ENCODE peak calls at places on chromosomes 11 and 22, in eight cellular contexts. C is GM18507; G is Calu3; E is GM04503; V is right cardiac atrium; Y is stimulated activated CD4-positive, alpha-beta T cell treated with anti-CD3 and anti-CD28 coated beads, Interleukin-2, amount 100 ng/mL, for 48 hours; F is endothelial cell of umbilical vein; K is RWPE1. H is an unnamed sample.
A peak's percentile ranks its signal among the peaks of the same experiment; 100 is the strongest.

GRCh38 chr11:118605116-118605867 is 2.1 kb upstream of the PHLDB1 start:
- DNase-seq in C (no peak), G (no peak), E (peak; percentile 92), V (peak; percentile 89), Y (no peak), F (peak; percentile 55), K (no peak), H (peak; percentile 84)

GRCh38 chr22:37735054-37735453 is 38.2 kb downstream of the TRIOBP start:
- DNase-seq in C (no peak), G (peak; percentile 84), E (no peak), V (peak; percentile 85), Y (no peak), F (no peak), K (no peak), H (peak; percentile 68)

GRCh38 chr11:130588471-130588870 is 140.0 kb downstream of the ADAMTS15 start:
- DNase-seq in C (no peak), G (no peak), E (no peak), V (no peak), Y (no peak), F (no peak), K (no peak), H (no peak)

GRCh38 chr22:49429066-49429465 is 398.6 kb downstream of the BRD1 start:
- DNase-seq in C (no peak), G (no peak), E (no peak), V (no peak), Y (no peak), F (no peak), K (no peak), H (no peak)

GRCh38 chr11:95512682-95513081 is 276.9 kb downstream of the FAM76B start:
- DNase-seq in C (no peak), G (no peak), E (peak; percentile 89), V (peak; percentile 55), Y (no peak), F (peak; percentile 41), K (peak; percentile 68), H (peak; percentile 40)

GRCh38 chr11:12617632-12618031 is 56.6 kb upstream of the TEAD1 start:
- DNase-seq in C (no peak), G (no peak), E (no peak), V (no peak), Y (no peak), F (no peak), K (no peak), H (no peak)

GRCh38 chr22:41862160-41862529 is 29.2 kb downstream of the SREBF2 start:
- DNase-seq in C (peak; percentile 23), G (no peak), E (no peak), V (no peak), Y (peak; percentile 37), F (no peak), K (no peak), H (no peak)

GRCh38 chr11:9057032-9057431 is 34.4 kb downstream of the SCUBE2 start:
- DNase-seq in C (no peak), G (no peak), E (no peak), V (no peak), Y (no peak), F (peak; percentile 6), K (no peak), H (no peak)

GRCh38 chr11:125154380-125155099 is 10.0 kb upstream of the PKNOX2 start:
- DNase-seq in C (no peak), G (no peak), E (no peak), V (no peak), Y (no peak), F (no peak), K (no peak), H (no peak)

GRCh38 chr11:5136246-5136645 is 1.9 kb downstream of the OR52A5 start:
- DNase-seq in C (no peak), G (no peak), E (no peak), V (no peak), Y (no peak), F (no peak), K (no peak), H (no peak)

GRCh38 chr22:32106930-32107329 is 52.2 kb downstream of the C22orf42 start:
- DNase-seq in C (no peak), G (peak; percentile 28), E (no peak), V (no peak), Y (peak; percentile 7), F (no peak), K (peak; percentile 19), H (no peak)

GRCh38 chr11:68043349-68044144 is 4.7 kb downstream of the TCIRG1 start:
- DNase-seq in C (no peak), G (no peak), E (no peak), V (no peak), Y (no peak), F (no peak), K (no peak), H (no peak)

GRCh38 chr11:97965849-97966646 is 1054.7 kb upstream of the CNTN5 start:
- DNase-seq in C (no peak), G (no peak), E (peak; percentile 75), V (no peak), Y (no peak), F (peak; percentile 72), K (peak; percentile 85), H (no peak)

GRCh38 chr11:103920449-103920848 is 116.0 kb upstream of the DDI1 start:
- DNase-seq in C (no peak), G (no peak), E (no peak), V (no peak), Y (no peak), F (no peak), K (no peak), H (no peak)

GRCh38 chr22:46132830-46133587 is 17.3 kb upstream of the PPARA start:
- DNase-seq in C (no peak), G (no peak), E (no peak), V (peak; percentile 47), Y (no peak), F (no peak), K (no peak), H (no peak)

GRCh38 chr22:26711205-26711958 is 54.0 kb downstream of the MIAT start:
- DNase-seq in C (no peak), G (no peak), E (no peak), V (no peak), Y (no peak), F (peak; percentile 89), K (no peak), H (no peak)

GRCh38 chr11:11262171-11262920 is 90.7 kb downstream of the CSNK2A3 start:
- DNase-seq in C (no peak), G (no peak), E (no peak), V (no peak), Y (no peak), F (no peak), K (no peak), H (no peak)

GRCh38 chr11:76579047-76579751 is 91.3 kb downstream of the LRRC32 start:
- DNase-seq in C (no peak), G (no peak), E (no peak), V (peak; percentile 91), Y (no peak), F (peak; percentile 97), K (no peak), H (peak; percentile 67)

GRCh38 chr11:45094958-45095690 is 51.3 kb upstream of the PRDM11 start:
- DNase-seq in C (no peak), G (no peak), E (no peak), V (no peak), Y (no peak), F (no peak), K (no peak), H (no peak)

GRCh38 chr11:33530824-33531223 is 169.8 kb downstream of the C11orf91 start:
- DNase-seq in C (no peak), G (no peak), E (peak; percentile 39), V (no peak), Y (no peak), F (no peak), K (no peak), H (no peak)

GRCh38 chr11:117316197-117316961 is at the start of gene BACE1:
- DNase-seq in C (no peak), G (peak; percentile 73), E (peak; percentile 39), V (peak; percentile 91), Y (no peak), F (peak; percentile 82), K (peak; percentile 82), H (peak; percentile 90)

GRCh38 chr11:110797453-110797852 is 85.2 kb upstream of the ARHGAP20 start:
- DNase-seq in C (peak; percentile 14), G (no peak), E (no peak), V (no peak), Y (no peak), F (no peak), K (no peak), H (no peak)

GRCh38 chr11:17164361-17165246 is 43.2 kb downstream of the PIK3C2A start:
- DNase-seq in C (no peak), G (peak; percentile 45), E (peak; percentile 11), V (no peak), Y (no peak), F (peak; percentile 31), K (peak; percentile 6), H (no peak)

GRCh38 chr11:4094348-4095291 is at the start of gene RRM1:
- DNase-seq in C (peak; percentile 87), G (peak; percentile 94), E (peak; percentile 71), V (peak; percentile 97), Y (peak; percentile 93), F (peak; percentile 98), K (peak; percentile 93), H (peak; percentile 95)

GRCh38 chr22:50728523-50728931 is 9.5 kb upstream of the ACR start:
- DNase-seq in C (no peak), G (no peak), E (no peak), V (peak; percentile 44), Y (no peak), F (no peak), K (no peak), H (peak; percentile 33)

GRCh38 chr11:119491753-119492455 is 68.9 kb upstream of the THY1 start:
- DNase-seq in C (no peak), G (no peak), E (no peak), V (no peak), Y (no peak), F (no peak), K (no peak), H (no peak)

GRCh38 chr11:73252577-73253191 is 19.5 kb upstream of the P2RY6 start:
- DNase-seq in C (no peak), G (no peak), E (no peak), V (no peak), Y (no peak), F (no peak), K (no peak), H (no peak)

GRCh38 chr11:14109742-14110141 is 147.2 kb downstream of the SPON1 start:
- DNase-seq in C (no peak), G (no peak), E (no peak), V (no peak), Y (no peak), F (no peak), K (no peak), H (no peak)

GRCh38 chr11:2586091-2586792 is 113.6 kb downstream of the KCNQ1OT1 start:
- DNase-seq in C (no peak), G (no peak), E (no peak), V (peak; percentile 46), Y (no peak), F (no peak), K (no peak), H (peak; percentile 24)

GRCh38 chr22:40324468-40325305 is 21.6 kb upstream of the ADSL start:
- DNase-seq in C (no peak), G (no peak), E (no peak), V (no peak), Y (no peak), F (no peak), K (no peak), H (no peak)

GRCh38 chr22:36107436-36107835 is 53.1 kb downstream of the APOL3 start:
- DNase-seq in C (no peak), G (no peak), E (no peak), V (no peak), Y (no peak), F (no peak), K (no peak), H (no peak)

GRCh38 chr11:76230392-76230791 is 24.1 kb upstream of the WNT11 start:
- DNase-seq in C (no peak), G (no peak), E (no peak), V (peak; percentile 58), Y (no peak), F (no peak), K (no peak), H (peak; percentile 30)

GRCh38 chr22:20312396-20313191 is 7.3 kb downstream of the DGCR6L start:
- DNase-seq in C (no peak), G (no peak), E (no peak), V (no peak), Y (no peak), F (no peak), K (no peak), H (peak; percentile 6)

GRCh38 chr11:45102810-45103621 is 43.4 kb upstream of the PRDM11 start:
- DNase-seq in C (peak; percentile 56), G (peak; percentile 62), E (no peak), V (peak; percentile 79), Y (peak; percentile 53), F (peak; percentile 86), K (peak; percentile 74), H (peak; percentile 61)